ENCODE peak calls at places on chromosomes 11 and 22, in ten cellular contexts. M is foreskin fibroblast; X is mesendoderm; P is fibroblast of mammary gland; E is AG10803; I is right lobe of liver; Z is Peyer's patch; T is naive thymus-derived CD4-positive, alpha-beta T cell; D is colonic mucosa; N is skeletal muscle cell. S is an unnamed sample.

GRCh38 chr11:107696140-107696539 is 15.7 kb downstream of the SLN start:
- DNase-seq in M (peak), X (peak), P (peak), E (peak), I (no peak), Z (no peak), T (no peak), D (no peak), N (peak), S (no peak)

GRCh38 chr22:20436309-20437252 is 1.0 kb downstream of the SCARF2 start:
- DNase-seq in M (peak), X (peak), P (peak), E (peak), I (no peak), Z (peak), T (no peak), D (no peak), N (no peak), S (no peak)

GRCh38 chr22:30945653-30946052 is 22.9 kb downstream of the MORC2 start:
- DNase-seq in M (no peak), X (no peak), P (no peak), E (no peak), I (no peak), Z (no peak), T (no peak), D (no peak), N (no peak), S (no peak)

GRCh38 chr11:111665779-111666178 is 63.5 kb downstream of the SIK2 start:
- DNase-seq in M (peak), X (peak), P (peak), E (peak), I (no peak), Z (no peak), T (no peak), D (no peak), N (peak), S (peak)

GRCh38 chr22:21022955-21023614 is 8.1 kb downstream of the P2RX6 start:
- DNase-seq in M (no peak), X (no peak), P (no peak), E (no peak), I (no peak), Z (peak), T (no peak), D (no peak), N (no peak), S (no peak)

GRCh38 chr11:94926698-94927237 is 46.6 kb downstream of the CWC15 start:
- DNase-seq in M (peak), X (peak), P (peak), E (peak), I (peak), Z (no peak), T (no peak), D (peak), N (peak), S (no peak)

GRCh38 chr11:123235117-123235686 is 40.2 kb upstream of the CLMP start:
- DNase-seq in M (no peak), X (peak), P (peak), E (no peak), I (no peak), Z (peak), T (no peak), D (peak), N (no peak), S (peak)

GRCh38 chr11:81874627-81875026 is 859.0 kb downstream of the FAM181B start:
- DNase-seq in M (no peak), X (peak), P (no peak), E (no peak), I (no peak), Z (no peak), T (peak), D (no peak), N (no peak), S (peak)

GRCh38 chr11:116217006-116217405 is 555.8 kb downstream of the BUD13 start:
- DNase-seq in M (no peak), X (peak), P (peak), E (peak), I (peak), Z (peak), T (no peak), D (peak), N (no peak), S (no peak)

GRCh38 chr11:128260398-128260797 is 327.0 kb downstream of the ETS1 start:
- DNase-seq in M (no peak), X (no peak), P (peak), E (peak), I (no peak), Z (no peak), T (no peak), D (no peak), N (no peak), S (no peak)

GRCh38 chr11:78161937-78162336 is 22.5 kb upstream of the ALG8 start:
- DNase-seq in M (peak), X (no peak), P (peak), E (peak), I (no peak), Z (no peak), T (no peak), D (no peak), N (no peak), S (no peak)

GRCh38 chr22:27252282-27253049 is 549.1 kb downstream of the MN1 start:
- DNase-seq in M (peak), X (no peak), P (peak), E (peak), I (no peak), Z (no peak), T (no peak), D (no peak), N (peak), S (no peak)

GRCh38 chr11:7595016-7595869 is 78.1 kb downstream of the CYB5R2 start:
- DNase-seq in M (no peak), X (peak), P (peak), E (peak), I (no peak), Z (no peak), T (no peak), D (no peak), N (no peak), S (no peak)

GRCh38 chr22:35894464-35894878 is 134.2 kb downstream of the RBFOX2 start:
- DNase-seq in M (no peak), X (peak), P (no peak), E (no peak), I (no peak), Z (no peak), T (no peak), D (no peak), N (no peak), S (no peak)
- H3K4me3 ChIP-seq in M (peak), X (no peak), P (no peak), E (peak), I (no peak), Z (no peak), T (no peak), D (no peak), N (peak), S (no peak)

GRCh38 chr11:269146-269890 is 8.9 kb upstream of the NLRP6 start:
- DNase-seq in M (no peak), X (no peak), P (peak), E (peak), I (no peak), Z (peak), T (peak), D (peak), N (no peak), S (peak)
- H3K4me3 ChIP-seq in M (no peak), X (no peak), P (no peak), E (peak), I (no peak), Z (peak), T (peak), D (no peak), N (no peak), S (peak)

DNA sequence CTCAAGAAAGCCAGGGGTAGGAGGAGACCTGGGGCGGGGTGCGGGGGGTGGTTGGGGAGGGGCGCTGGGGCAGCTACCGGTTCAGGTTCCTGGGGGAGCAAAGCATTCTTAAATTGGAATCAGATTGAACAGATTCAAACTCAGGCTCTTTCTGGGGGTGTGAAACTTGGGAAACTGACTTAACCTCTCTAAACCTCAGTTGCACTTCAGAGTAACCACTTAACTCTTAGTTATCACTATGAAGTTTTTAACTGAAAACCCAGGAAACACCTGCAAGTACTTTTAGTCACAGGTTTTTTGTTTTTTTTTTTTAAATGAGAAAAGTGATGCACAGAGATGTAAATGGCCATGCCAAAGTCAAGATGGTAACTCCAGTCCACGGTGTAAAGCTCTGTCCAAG is 72.0 kb downstream of the RCN1 start:
- DNase-seq in M (no peak), X (no peak), P (no peak), E (no peak), I (no peak), Z (no peak), T (no peak), D (no peak), N (no peak), S (peak)
- H3K4me3 ChIP-seq in M (no peak), X (no peak), P (no peak), E (no peak), I (no peak), Z (no peak), T (no peak), D (no peak), N (no peak), S (peak)

DNA sequence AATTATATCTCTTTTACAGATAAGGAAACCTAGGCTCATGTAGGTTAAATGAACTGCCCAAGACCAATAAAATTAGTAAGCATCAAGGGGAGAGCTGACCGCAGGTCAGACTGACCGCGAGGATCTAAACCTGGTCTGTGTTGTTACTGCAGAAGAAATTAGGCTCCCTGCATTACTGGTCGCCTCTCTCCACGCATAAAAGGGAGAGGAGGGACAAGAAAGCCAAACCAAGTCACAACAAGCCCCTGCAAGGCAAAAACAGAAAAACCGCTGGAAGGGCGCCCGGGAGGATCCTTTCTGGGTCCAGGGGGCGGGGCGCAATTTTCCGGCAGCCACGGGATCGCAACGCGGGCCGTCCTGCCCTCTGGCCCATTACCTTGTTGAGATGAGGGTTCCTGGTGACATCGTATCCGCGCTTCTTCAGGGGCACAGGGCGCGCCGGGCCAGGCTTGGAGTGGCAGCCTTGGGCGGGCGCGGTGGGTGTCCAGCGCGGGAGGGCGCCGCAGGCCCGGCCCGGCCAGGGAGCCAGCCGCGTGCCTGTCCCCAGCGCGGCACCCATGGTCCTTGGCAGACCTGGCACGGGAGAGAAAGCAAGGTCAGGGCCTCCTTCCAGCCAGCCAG is 920 bp downstream of the ME3 start:
- DNase-seq in M (no peak), X (no peak), P (peak), E (no peak), I (peak), Z (peak), T (no peak), D (peak), N (no peak), S (no peak)
- H3K4me3 ChIP-seq in M (peak), X (no peak), P (peak), E (peak), I (peak), Z (peak), T (peak), D (peak), N (peak), S (no peak)

GRCh38 chr11:16542353-16542752 is 186.0 kb upstream of the SOX6 start:
- DNase-seq in M (no peak), X (no peak), P (no peak), E (no peak), I (no peak), Z (no peak), T (no peak), D (no peak), N (no peak), S (no peak)

GRCh38 chr11:16543642-16544041 is 187.3 kb upstream of the SOX6 start:
- DNase-seq in M (no peak), X (no peak), P (no peak), E (no peak), I (no peak), Z (no peak), T (no peak), D (no peak), N (no peak), S (no peak)

GRCh38 chr11:16547879-16548278 is 190.6 kb upstream of the C11orf58 start:
- DNase-seq in M (no peak), X (no peak), P (no peak), E (no peak), I (no peak), Z (no peak), T (no peak), D (no peak), N (no peak), S (no peak)
- H3K4me3 ChIP-seq in M (no peak), X (no peak), P (no peak), E (no peak), I (no peak), Z (no peak), T (no peak), D (no peak), N (no peak), S (no peak)

GRCh38 chr11:88175004-88175706 is at the start of gene RAB38:
- DNase-seq in M (no peak), X (peak), P (no peak), E (no peak), I (peak), Z (peak), T (no peak), D (peak), N (no peak), S (no peak)

GRCh38 chr11:88179141-88179540 is 3.9 kb upstream of the RAB38 start:
- DNase-seq in M (no peak), X (no peak), P (peak), E (peak), I (no peak), Z (no peak), T (no peak), D (no peak), N (peak), S (no peak)

GRCh38 chr11:88178211-88178610 is 3.0 kb upstream of the RAB38 start:
- DNase-seq in M (no peak), X (no peak), P (peak), E (peak), I (no peak), Z (no peak), T (no peak), D (no peak), N (peak), S (no peak)

GRCh38 chr11:88174627-88175003 is 628 bp downstream of the RAB38 start:
- DNase-seq in M (peak), X (peak), P (peak), E (peak), I (peak), Z (peak), T (no peak), D (peak), N (peak), S (no peak)

GRCh38 chr11:88175707-88176066 is 444 bp upstream of the RAB38 start:
- DNase-seq in M (no peak), X (peak), P (no peak), E (peak), I (no peak), Z (no peak), T (no peak), D (no peak), N (no peak), S (no peak)
- H3K4me3 ChIP-seq in M (peak), X (no peak), P (no peak), E (peak), I (peak), Z (no peak), T (no peak), D (peak), N (no peak), S (no peak)

GRCh38 chr11:133945087-133945974 is 11.4 kb downstream of the IGSF9B start:
- DNase-seq in M (peak), X (no peak), P (peak), E (peak), I (no peak), Z (no peak), T (peak), D (no peak), N (no peak), S (peak)
- H3K4me3 ChIP-seq in M (no peak), X (no peak), P (no peak), E (no peak), I (no peak), Z (no peak), T (peak), D (no peak), N (no peak), S (peak)

GRCh38 chr22:29469755-29470154 is 10.3 kb upstream of the NEFH start:
- DNase-seq in M (no peak), X (peak), P (no peak), E (no peak), I (no peak), Z (no peak), T (no peak), D (no peak), N (no peak), S (no peak)

GRCh38 chr22:29475550-29475949 is 4.5 kb upstream of the NEFH start:
- DNase-seq in M (no peak), X (no peak), P (no peak), E (no peak), I (no peak), Z (no peak), T (no peak), D (no peak), N (no peak), S (no peak)

GRCh38 chr22:29464581-29464980 is 15.4 kb upstream of the NEFH start:
- DNase-seq in M (no peak), X (no peak), P (no peak), E (no peak), I (no peak), Z (no peak), T (no peak), D (no peak), N (no peak), S (no peak)

GRCh38 chr22:29473001-29473400 is 7.0 kb upstream of the NEFH start:
- DNase-seq in M (no peak), X (no peak), P (no peak), E (no peak), I (no peak), Z (no peak), T (no peak), D (no peak), N (no peak), S (no peak)

DNA sequence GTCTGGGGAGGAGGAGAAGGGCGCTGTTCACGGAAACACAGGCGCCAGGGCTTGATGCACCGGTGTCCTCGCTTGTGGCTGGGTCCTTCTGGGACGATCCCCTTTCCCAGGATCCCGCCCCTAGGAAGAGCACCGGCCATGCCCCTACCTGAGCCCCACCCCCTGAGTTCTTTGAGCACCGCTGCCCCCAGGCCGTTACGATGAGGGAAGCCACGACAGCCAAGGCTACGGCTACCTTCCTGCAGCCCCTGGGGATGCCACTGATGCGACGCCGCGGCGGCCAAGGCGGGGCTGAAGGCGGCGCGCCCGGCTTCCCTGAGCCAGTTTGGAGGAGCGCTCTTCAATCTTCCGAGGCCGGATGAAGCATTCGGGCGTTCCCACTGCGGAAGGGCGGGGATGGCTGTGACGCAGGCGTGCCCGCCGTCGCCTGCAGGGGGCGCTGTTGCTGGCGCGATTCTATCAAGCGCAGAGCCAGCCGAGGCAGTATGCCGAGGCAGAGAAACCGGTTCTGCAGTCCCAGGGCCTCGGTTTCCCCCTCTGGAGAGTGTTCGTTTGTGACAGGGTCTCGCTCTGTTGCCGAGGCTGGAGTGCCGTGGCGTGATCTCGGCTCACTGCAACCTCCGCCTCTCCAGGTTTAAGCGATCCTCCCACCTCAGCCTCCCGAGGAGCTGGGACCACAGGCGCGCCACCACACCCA is 9.7 kb upstream of the NEFH start:
- DNase-seq in M (no peak), X (peak), P (peak), E (peak), I (peak), Z (peak), T (peak), D (peak), N (no peak), S (peak)
- H3K4me3 ChIP-seq in M (no peak), X (peak), P (no peak), E (peak), I (peak), Z (peak), T (peak), D (peak), N (peak), S (no peak)

DNA sequence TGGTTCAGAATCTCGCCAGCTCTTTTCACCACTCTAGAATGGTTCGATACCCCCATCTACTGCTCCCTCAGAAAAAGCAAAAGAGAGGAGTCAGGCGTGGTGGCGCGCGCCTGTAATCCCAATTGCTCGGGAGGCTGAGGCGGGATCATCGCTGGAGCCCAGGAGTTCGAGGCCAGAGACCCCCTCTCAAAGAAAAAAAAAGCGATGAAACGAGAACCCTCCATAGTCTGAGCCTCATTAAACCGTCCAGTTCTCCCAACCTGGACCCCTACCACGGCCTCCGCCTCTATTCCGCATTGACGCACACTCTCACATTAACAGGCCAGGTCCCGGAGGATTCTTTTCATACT is 439 bp downstream of the SPA17 start:
- DNase-seq in M (no peak), X (no peak), P (no peak), E (no peak), I (no peak), Z (no peak), T (no peak), D (peak), N (no peak), S (no peak)
- H3K4me3 ChIP-seq in M (peak), X (peak), P (peak), E (peak), I (peak), Z (peak), T (peak), D (peak), N (peak), S (peak)

GRCh38 chr22:42064629-42065028 is 6.0 kb downstream of the NAGA start:
- DNase-seq in M (no peak), X (no peak), P (no peak), E (no peak), I (peak), Z (peak), T (no peak), D (peak), N (no peak), S (no peak)

GRCh38 chr22:42056757-42057511 is 13.7 kb downstream of the NAGA start:
- DNase-seq in M (no peak), X (no peak), P (no peak), E (no peak), I (no peak), Z (no peak), T (no peak), D (no peak), N (no peak), S (no peak)

GRCh38 chr22:42060489-42060888 is 10.1 kb downstream of the NAGA start:
- DNase-seq in M (no peak), X (no peak), P (no peak), E (no peak), I (no peak), Z (no peak), T (no peak), D (peak), N (no peak), S (no peak)

GRCh38 chr22:42062506-42063190 is 8.0 kb downstream of the NAGA start:
- DNase-seq in M (no peak), X (no peak), P (no peak), E (no peak), I (no peak), Z (no peak), T (no peak), D (peak), N (no peak), S (no peak)

DNA sequence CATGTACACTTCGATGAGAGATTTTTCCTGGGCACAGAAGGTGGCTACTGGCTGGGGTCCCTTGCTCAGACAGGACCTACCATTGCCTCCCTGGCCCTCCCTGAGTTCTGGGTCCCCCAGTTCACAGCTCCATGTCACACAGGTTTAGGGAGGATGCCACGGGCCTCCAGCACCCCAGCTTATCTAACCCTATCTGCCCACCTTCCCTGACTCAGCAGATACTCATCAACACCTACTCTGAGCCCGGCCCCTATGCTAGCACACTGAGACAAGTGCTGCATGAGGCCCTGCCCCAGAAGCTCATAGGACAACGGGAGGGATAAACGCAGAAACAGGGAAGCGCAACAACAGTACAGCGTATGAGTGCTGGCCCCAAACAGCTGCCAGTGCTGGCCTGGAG is 9.6 kb downstream of the NAGA start:
- DNase-seq in M (no peak), X (no peak), P (no peak), E (no peak), I (no peak), Z (no peak), T (no peak), D (peak), N (no peak), S (no peak)
- H3K4me3 ChIP-seq in M (no peak), X (no peak), P (no peak), E (no peak), I (no peak), Z (no peak), T (no peak), D (no peak), N (no peak), S (no peak)

S was measured in Jurkat, Clone E6-1.